ENCODE peak calls at places on chromosome 19, in five cellular contexts. O, J, R, L and D are unnamed samples.

GRCh38 chr19:50368649-50369570 is 3.5 kb upstream of the NAPSA start:
- DNase-seq in J (peak), L (no peak), O (peak), R (peak), D (peak)

GRCh38 chr19:18507021-18507726 is 14.7 kb downstream of the ELL start:
- DNase-seq in J (no peak), O (no peak), L (no peak), R (no peak), D (no peak)

GRCh38 chr19:49136771-49137171 is 17.4 kb downstream of the PPFIA3 start:
- DNase-seq in R (no peak), O (no peak), L (no peak), J (peak), D (peak)

GRCh38 chr19:45428385-45429231 is 4.9 kb upstream of the ERCC1 start:
- DNase-seq in J (peak), O (no peak), R (no peak), L (no peak), D (peak)

GRCh38 chr19:42091300-42092266 is 15.6 kb downstream of the ZNF574 start:
- DNase-seq in R (no peak), O (no peak), J (peak), L (no peak), D (peak)

GRCh38 chr19:41904118-41904870 is 21.3 kb downstream of the ARHGEF1 start:
- DNase-seq in J (no peak), L (no peak), O (no peak), R (no peak), D (no peak)

GRCh38 chr19:32809754-32810153 is 59.8 kb downstream of the SLC7A9 start:
- DNase-seq in O (no peak), L (no peak), J (no peak), R (no peak), D (no peak)

GRCh38 chr19:53192771-53193533 is at the start of gene ZNF665:
- DNase-seq in L (peak), R (peak), J (peak), O (peak), D (peak)

GRCh38 chr19:53182202-53182601 is 11.0 kb downstream of the ZNF665 start:
- DNase-seq in L (no peak), J (no peak), R (no peak), O (peak), D (peak)

DNA sequence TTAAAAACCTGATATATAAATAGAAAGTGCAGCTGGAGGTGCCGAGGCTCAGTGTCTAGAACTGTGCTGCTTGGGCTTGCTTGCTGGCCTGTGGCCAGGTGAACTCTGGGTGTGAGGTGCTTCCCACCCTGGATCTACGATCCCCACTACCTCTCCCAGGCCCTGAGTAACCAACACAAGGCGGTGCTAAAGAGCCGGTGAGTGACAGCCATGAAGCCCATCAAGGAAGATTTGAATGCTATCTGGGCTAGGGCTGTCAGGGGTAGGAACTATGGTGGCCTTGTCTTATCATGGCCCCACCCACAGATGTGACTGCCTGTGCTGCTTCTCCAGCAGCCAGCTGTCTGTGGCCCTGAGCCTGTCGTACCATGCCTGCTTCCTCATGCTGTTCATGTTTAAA is 25.6 kb upstream of the ZNF91 start:
- DNase-seq in O (no peak), R (no peak), J (no peak), L (no peak), D (no peak)
- TF ChIP-seq CTCF in O (no peak), R (no peak), J (no peak), L (peak), D (no peak)

GRCh38 chr19:7788933-7789323 is 25.9 kb downstream of the CLEC4M start:
- DNase-seq in R (no peak), L (no peak), J (no peak), O (no peak), D (no peak)
- H3K4me3 ChIP-seq in R (no peak), L (no peak), J (no peak), O (no peak), D (no peak)

GRCh38 chr19:29596885-29597525 is 9.1 kb upstream of the POP4 start:
- DNase-seq in J (peak), L (no peak), O (peak), R (no peak), D (peak)
- TF ChIP-seq CTCF in J (peak), L (peak), O (peak), R (peak), D (peak)

GRCh38 chr19:8391274-8392016 is 1.3 kb downstream of the RAB11B start:
- DNase-seq in R (no peak), L (no peak), O (no peak), J (no peak), D (no peak)
- H3K4me3 ChIP-seq in R (peak), L (peak), O (peak), J (peak), D (peak)

DNA sequence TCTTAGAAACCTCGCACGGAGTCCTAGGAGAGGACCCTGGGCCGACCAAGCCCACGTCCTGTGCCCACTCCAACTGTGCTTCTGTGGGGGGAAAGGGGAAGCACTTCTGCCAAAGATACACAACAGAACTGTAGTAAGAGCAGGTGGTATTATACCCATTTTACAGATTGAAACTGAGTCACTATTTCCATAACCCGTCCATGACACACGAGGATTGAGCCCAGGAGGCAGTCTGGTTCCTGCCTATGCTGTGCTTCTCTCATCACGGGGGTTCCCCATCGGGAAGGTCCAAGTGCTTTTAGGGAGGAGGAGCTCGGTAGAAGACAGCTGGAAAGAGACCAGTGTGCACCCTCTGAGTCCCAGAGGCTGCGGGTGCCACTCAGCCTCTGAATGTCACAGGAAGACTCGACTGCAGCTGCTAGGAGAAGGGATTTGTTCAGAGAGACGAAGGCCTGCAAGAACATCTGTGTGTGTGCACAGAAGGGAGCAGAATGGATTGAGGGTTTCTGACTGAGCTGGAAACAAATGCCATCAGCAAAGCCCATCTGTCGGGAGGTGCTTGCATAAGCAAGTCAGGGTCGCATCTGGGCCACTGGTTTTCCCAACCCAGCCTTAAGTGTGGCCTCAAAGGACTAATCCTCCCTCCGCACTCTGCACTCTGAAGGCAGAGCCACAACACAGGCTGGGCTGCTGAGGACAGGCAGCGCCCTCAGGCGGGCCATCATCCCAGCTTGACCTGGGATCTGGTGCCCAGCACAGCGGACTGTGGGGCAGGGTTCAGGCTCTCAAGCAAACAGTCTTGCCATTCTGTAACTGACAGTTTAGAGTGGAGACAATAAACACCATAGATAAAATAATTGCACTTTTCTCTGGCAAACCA is 150.0 kb downstream of the DPF1 start:
- DNase-seq in J (no peak), R (no peak), L (no peak), O (no peak), D (no peak)
- TF ChIP-seq CTCF in J (peak), R (no peak), L (no peak), O (no peak), D (no peak)